ENCODE peak calls at places on chromosomes 6 and 20, in ten cellular contexts. K is hippocampal formation; E is cardiac muscle cell; H is GM13976; W is EL; R is NCI-H69; A is substantia nigra; X is MV-4-11; Y is activated CD8-positive, alpha-beta memory T cell treated with anti-CD3 and anti-CD28 coated beads for 48 hours; I is uterus. G is an unnamed sample.

GRCh38 chr20:39909447-39909846 is 779.6 kb downstream of the MAFB start:
- DNase-seq in K (peak; percentile 25), E (no peak), H (no peak), W (no peak), R (no peak), A (peak; percentile 4), X (peak; percentile 83), Y (no peak), I (no peak), G (peak; percentile 50)

GRCh38 chr20:31717478-31717946 is 5.2 kb downstream of the BCL2L1 start:
- DNase-seq in K (no peak), E (no peak), H (peak; percentile 79), W (no peak), R (no peak), A (no peak), X (no peak), Y (no peak), I (no peak), G (no peak)

GRCh38 chr6:125236536-125237327 is 65.0 kb downstream of the HDDC2 start:
- DNase-seq in K (no peak), E (no peak), H (no peak), W (peak; percentile 50), R (peak; percentile 31), A (no peak), X (peak; percentile 46), Y (no peak), I (no peak), G (no peak)

GRCh38 chr6:39243809-39244208 is 14.5 kb upstream of the KCNK5 start:
- DNase-seq in K (no peak), E (no peak), H (no peak), W (no peak), R (no peak), A (no peak), X (no peak), Y (no peak), I (no peak), G (no peak)

GRCh38 chr6:84466521-84466920 is 239.1 kb upstream of the CEP162 start:
- DNase-seq in K (no peak), E (no peak), H (no peak), W (peak; percentile 74), R (peak; percentile 6), A (no peak), X (no peak), Y (no peak), I (no peak), G (no peak)

GRCh38 chr6:105739764-105740163 is 336.9 kb upstream of the PREP start:
- DNase-seq in K (no peak), E (no peak), H (no peak), W (no peak), R (no peak), A (no peak), X (no peak), Y (no peak), I (no peak), G (no peak)

GRCh38 chr6:113924199-113924791 is 46.7 kb downstream of the HDAC2 start:
- DNase-seq in K (no peak), E (no peak), H (no peak), W (no peak), R (no peak), A (no peak), X (no peak), Y (no peak), I (no peak), G (no peak)

GRCh38 chr6:19866900-19867627 is 29.9 kb downstream of the ID4 start:
- DNase-seq in K (no peak), E (no peak), H (no peak), W (peak; percentile 62), R (peak; percentile 52), A (no peak), X (no peak), Y (no peak), I (no peak), G (no peak)

GRCh38 chr6:125020385-125020784 is 58.1 kb downstream of the RNF217 start:
- DNase-seq in K (no peak), E (no peak), H (no peak), W (no peak), R (peak; percentile 79), A (no peak), X (no peak), Y (no peak), I (no peak), G (no peak)

GRCh38 chr20:39112196-39112743 is 150.1 kb downstream of the DHX35 start:
- DNase-seq in K (no peak), E (peak; percentile 87), H (peak; percentile 78), W (peak; percentile 53), R (peak; percentile 38), A (no peak), X (peak; percentile 31), Y (no peak), I (peak; percentile 21), G (peak; percentile 56)

GRCh38 chr6:135525550-135525949 is 28.0 kb upstream of the AHI1 start:
- DNase-seq in K (no peak), E (no peak), H (no peak), W (no peak), R (no peak), A (no peak), X (peak; percentile 92), Y (no peak), I (no peak), G (no peak)

GRCh38 chr20:58597021-58597940 is 53.8 kb upstream of the STX16 start:
- DNase-seq in K (peak; percentile 17), E (peak; percentile 14), H (no peak), W (no peak), R (no peak), A (no peak), X (no peak), Y (no peak), I (peak; percentile 63), G (peak; percentile 49)

GRCh38 chr6:57313009-57313408 is 4.4 kb upstream of the PRIM2 start:
- DNase-seq in K (no peak), E (no peak), H (no peak), W (no peak), R (no peak), A (no peak), X (no peak), Y (no peak), I (no peak), G (no peak)

GRCh38 chr6:402901-403658 is 11.5 kb downstream of the IRF4 start:
- DNase-seq in K (no peak), E (no peak), H (no peak), W (no peak), R (no peak), A (no peak), X (no peak), Y (no peak), I (no peak), G (no peak)

GRCh38 chr6:153167026-153167891 is 36.2 kb upstream of the RGS17 start:
- DNase-seq in K (no peak), E (no peak), H (no peak), W (peak; percentile 76), R (peak; percentile 46), A (no peak), X (no peak), Y (no peak), I (no peak), G (no peak)